ENCODE peak calls at places on chromosome 14, in six cellular contexts. R, G, Y, T, Z and N are unnamed samples.

GRCh38 chr14:69484444-69485113 is at the start of gene PLEKHD1:
- DNase-seq in T (no peak), G (no peak), R (no peak), Z (peak; percentile 13), Y (peak; percentile 11), N (peak; percentile 81)

GRCh38 chr14:74723134-74723533 is 10.2 kb downstream of the FCF1 start:
- DNase-seq in Y (no peak), Z (no peak), G (no peak), T (no peak), R (no peak), N (no peak)

GRCh38 chr14:35046751-35047536 is 872 bp downstream of the FAM177A1 start:
- DNase-seq in T (peak; percentile 52), Y (peak; percentile 52), G (peak; percentile 57), Z (peak; percentile 64), R (peak; percentile 56), N (peak; percentile 27)

GRCh38 chr14:56474419-56475022 is 105.1 kb upstream of the TMEM260 start:
- DNase-seq in Z (peak; percentile 52), Y (peak; percentile 34), R (peak; percentile 28), G (no peak), T (no peak), N (peak; percentile 18)

GRCh38 chr14:56805201-56805991 is 4.9 kb downstream of the OTX2 start:
- DNase-seq in T (no peak), G (no peak), R (no peak), Y (no peak), Z (no peak), N (no peak)

GRCh38 chr14:79465651-79466050 is 745.7 kb downstream of the DIO2 start:
- DNase-seq in G (no peak), T (no peak), Y (no peak), R (no peak), Z (no peak), N (no peak)

GRCh38 chr14:69043007-69043444 is 63.9 kb upstream of the ACTN1 start:
- DNase-seq in Z (no peak), R (no peak), T (no peak), G (peak; percentile 45), Y (no peak), N (no peak)

GRCh38 chr14:56945291-56945690 is 135.0 kb upstream of the OTX2 start:
- DNase-seq in Y (no peak), Z (no peak), T (no peak), G (no peak), R (no peak), N (no peak)

GRCh38 chr14:50794063-50794645 is 36.8 kb downstream of the NIN start:
- DNase-seq in R (no peak), T (no peak), Y (no peak), G (no peak), Z (no peak), N (no peak)